ENCODE peak calls at places on chromosomes 12 and 14, in five cellular contexts. One of them, this sample, is unnamed.

GRCh38 chr12:41288188-41288811 is 100.2 kb downstream of the PDZRN4 start:
- DNase-seq in AG09319: no peak
- DNase-seq in spleen: no peak
- DNase-seq in fibroblast of the aortic adventitia: no peak
- DNase-seq in thoracic aorta: no peak
- DNase-seq in this sample: no peak

GRCh38 chr12:40921563-40922163 is 229.4 kb downstream of the CNTN1 start:
- DNase-seq in AG09319: no peak
- DNase-seq in spleen: no peak
- DNase-seq in fibroblast of the aortic adventitia: peak; percentile 44
- DNase-seq in thoracic aorta: no peak
- DNase-seq in this sample: no peak

GRCh38 chr12:94172973-94173372 is 24.6 kb downstream of the PLXNC1 start:
- DNase-seq in AG09319: peak; percentile 83
- DNase-seq in spleen: no peak
- DNase-seq in fibroblast of the aortic adventitia: peak; percentile 87
- DNase-seq in thoracic aorta: no peak
- DNase-seq in this sample: no peak

GRCh38 chr12:104137175-104137901 is 672 bp downstream of the NFYB start:
- DNase-seq in AG09319: peak; percentile 20
- DNase-seq in spleen: peak; percentile 92
- DNase-seq in fibroblast of the aortic adventitia: peak; percentile 41
- DNase-seq in thoracic aorta: no peak
- DNase-seq in this sample: peak; percentile 40

GRCh38 chr12:44847888-44848770 is 28.0 kb downstream of the NELL2 start:
- DNase-seq in AG09319: no peak
- DNase-seq in spleen: peak; percentile 77
- DNase-seq in fibroblast of the aortic adventitia: no peak
- DNase-seq in thoracic aorta: no peak
- DNase-seq in this sample: no peak

GRCh38 chr12:113788020-113788856 is 177.9 kb downstream of the RBM19 start:
- DNase-seq in AG09319: no peak
- DNase-seq in spleen: no peak
- DNase-seq in fibroblast of the aortic adventitia: peak; percentile 67
- DNase-seq in thoracic aorta: no peak
- DNase-seq in this sample: no peak

GRCh38 chr14:99628832-99629618 is 15.9 kb upstream of the HHIPL1 start:
- DNase-seq in AG09319: no peak
- DNase-seq in spleen: peak; percentile 89
- DNase-seq in fibroblast of the aortic adventitia: peak; percentile 62
- DNase-seq in thoracic aorta: no peak
- DNase-seq in this sample: peak; percentile 91

GRCh38 chr12:120584343-120585149 is 3.3 kb upstream of the POP5 start:
- DNase-seq in AG09319: no peak
- DNase-seq in spleen: peak; percentile 86
- DNase-seq in fibroblast of the aortic adventitia: peak; percentile 16
- DNase-seq in thoracic aorta: no peak
- DNase-seq in this sample: peak; percentile 73

GRCh38 chr12:50740307-50740706 is 23.6 kb upstream of the ATF1 start:
- DNase-seq in AG09319: no peak
- DNase-seq in spleen: no peak
- DNase-seq in fibroblast of the aortic adventitia: no peak
- DNase-seq in thoracic aorta: no peak
- DNase-seq in this sample: no peak

GRCh38 chr12:29380536-29381523 is at the start of gene ERGIC2:
- DNase-seq in AG09319: peak; percentile 97
- DNase-seq in spleen: peak; percentile 93
- DNase-seq in fibroblast of the aortic adventitia: peak; percentile 100
- DNase-seq in thoracic aorta: peak; percentile 89
- DNase-seq in this sample: peak; percentile 86

GRCh38 chr12:14905269-14906004 is 19.8 kb upstream of the MGP start:
- DNase-seq in AG09319: no peak
- DNase-seq in spleen: no peak
- DNase-seq in fibroblast of the aortic adventitia: peak; percentile 64
- DNase-seq in thoracic aorta: no peak
- DNase-seq in this sample: no peak

GRCh38 chr14:25461780-25462179 is 411.8 kb upstream of the STXBP6 start:
- DNase-seq in AG09319: no peak
- DNase-seq in spleen: no peak
- DNase-seq in fibroblast of the aortic adventitia: no peak
- DNase-seq in thoracic aorta: no peak
- DNase-seq in this sample: no peak

GRCh38 chr12:127991408-127991940 is 275.5 kb upstream of the TMEM132C start:
- DNase-seq in AG09319: no peak
- DNase-seq in spleen: no peak
- DNase-seq in fibroblast of the aortic adventitia: no peak
- DNase-seq in thoracic aorta: no peak
- DNase-seq in this sample: no peak

GRCh38 chr12:89571481-89572190 is 45.8 kb upstream of the POC1B start:
- DNase-seq in AG09319: peak; percentile 67
- DNase-seq in spleen: no peak
- DNase-seq in fibroblast of the aortic adventitia: peak; percentile 70
- DNase-seq in thoracic aorta: no peak
- DNase-seq in this sample: no peak

GRCh38 chr12:115691123-115691522 is 586.4 kb downstream of the MED13L start:
- DNase-seq in AG09319: no peak
- DNase-seq in spleen: no peak
- DNase-seq in fibroblast of the aortic adventitia: no peak
- DNase-seq in thoracic aorta: no peak
- DNase-seq in this sample: no peak

GRCh38 chr14:59004012-59004411 is 184.5 kb upstream of the DAAM1 start:
- DNase-seq in AG09319: no peak
- DNase-seq in spleen: no peak
- DNase-seq in fibroblast of the aortic adventitia: peak; percentile 47
- DNase-seq in thoracic aorta: no peak
- DNase-seq in this sample: no peak

GRCh38 chr12:590206-590750 is 73.0 kb downstream of the NINJ2 start:
- DNase-seq in AG09319: no peak
- DNase-seq in spleen: no peak
- DNase-seq in fibroblast of the aortic adventitia: no peak
- DNase-seq in thoracic aorta: no peak
- DNase-seq in this sample: no peak

GRCh38 chr12:16187684-16188083 is 89.8 kb downstream of the SLC15A5 start:
- DNase-seq in AG09319: no peak
- DNase-seq in spleen: no peak
- DNase-seq in fibroblast of the aortic adventitia: no peak
- DNase-seq in thoracic aorta: no peak
- DNase-seq in this sample: no peak

GRCh38 chr12:107903377-107904061 is 129.0 kb downstream of the ASCL4 start:
- DNase-seq in AG09319: no peak
- DNase-seq in spleen: peak; percentile 88
- DNase-seq in fibroblast of the aortic adventitia: no peak
- DNase-seq in thoracic aorta: no peak
- DNase-seq in this sample: peak; percentile 94

GRCh38 chr12:123391546-123392343 is 7.8 kb downstream of the KMT5A start:
- DNase-seq in AG09319: no peak
- DNase-seq in spleen: no peak
- DNase-seq in fibroblast of the aortic adventitia: no peak
- DNase-seq in thoracic aorta: no peak
- DNase-seq in this sample: no peak

GRCh38 chr14:98259881-98260280 is 1012.1 kb downstream of the BCL11B start:
- DNase-seq in AG09319: no peak
- DNase-seq in spleen: no peak
- DNase-seq in fibroblast of the aortic adventitia: no peak
- DNase-seq in thoracic aorta: no peak
- DNase-seq in this sample: no peak

GRCh38 chr12:24948452-24948815 is 467 bp downstream of the BCAT1 start:
- DNase-seq in AG09319: no peak
- DNase-seq in spleen: no peak
- DNase-seq in fibroblast of the aortic adventitia: peak; percentile 66
- DNase-seq in thoracic aorta: no peak
- DNase-seq in this sample: peak; percentile 54

GRCh38 chr12:108634225-108634795 is 616 bp upstream of the SELPLG start:
- DNase-seq in AG09319: no peak
- DNase-seq in spleen: peak; percentile 93
- DNase-seq in fibroblast of the aortic adventitia: no peak
- DNase-seq in thoracic aorta: no peak
- DNase-seq in this sample: no peak

GRCh38 chr12:87828384-87828973 is 200.7 kb downstream of the C12orf50 start:
- DNase-seq in AG09319: no peak
- DNase-seq in spleen: no peak
- DNase-seq in fibroblast of the aortic adventitia: no peak
- DNase-seq in thoracic aorta: no peak
- DNase-seq in this sample: no peak

GRCh38 chr12:96120359-96121100 is 73.6 kb upstream of the ELK3 start:
- DNase-seq in AG09319: no peak
- DNase-seq in spleen: no peak
- DNase-seq in fibroblast of the aortic adventitia: no peak
- DNase-seq in thoracic aorta: no peak
- DNase-seq in this sample: peak; percentile 72

GRCh38 chr14:51967521-51967920 is 21.8 kb upstream of the RTRAF start:
- DNase-seq in AG09319: no peak
- DNase-seq in spleen: no peak
- DNase-seq in fibroblast of the aortic adventitia: no peak
- DNase-seq in thoracic aorta: no peak
- DNase-seq in this sample: no peak

GRCh38 chr12:12896261-12896660 is 4.9 kb downstream of the GPRC5A start:
- DNase-seq in AG09319: no peak
- DNase-seq in spleen: no peak
- DNase-seq in fibroblast of the aortic adventitia: peak; percentile 93
- DNase-seq in thoracic aorta: no peak
- DNase-seq in this sample: no peak

GRCh38 chr12:93468008-93468371 is 676 bp downstream of the MRPL42 start:
- DNase-seq in AG09319: no peak
- DNase-seq in spleen: no peak
- DNase-seq in fibroblast of the aortic adventitia: no peak
- DNase-seq in thoracic aorta: no peak
- DNase-seq in this sample: no peak

GRCh38 chr14:42000450-42000849 is 393.8 kb downstream of the LRFN5 start:
- DNase-seq in AG09319: no peak
- DNase-seq in spleen: no peak
- DNase-seq in fibroblast of the aortic adventitia: no peak
- DNase-seq in thoracic aorta: no peak
- DNase-seq in this sample: no peak

GRCh38 chr14:34224221-34224620 is 237.8 kb downstream of the SPTSSA start:
- DNase-seq in AG09319: no peak
- DNase-seq in spleen: no peak
- DNase-seq in fibroblast of the aortic adventitia: no peak
- DNase-seq in thoracic aorta: no peak
- DNase-seq in this sample: no peak

GRCh38 chr14:68377459-68377858 is 415.4 kb downstream of the ZFP36L1 start:
- DNase-seq in AG09319: no peak
- DNase-seq in spleen: peak; percentile 82
- DNase-seq in fibroblast of the aortic adventitia: peak; percentile 62
- DNase-seq in thoracic aorta: no peak
- DNase-seq in this sample: no peak

GRCh38 chr14:100140452-100141132 is 18.9 kb downstream of the DEGS2 start:
- DNase-seq in AG09319: no peak
- DNase-seq in spleen: no peak
- DNase-seq in fibroblast of the aortic adventitia: no peak
- DNase-seq in thoracic aorta: no peak
- DNase-seq in this sample: no peak

GRCh38 chr12:94641283-94641682 is 9.1 kb downstream of the TMCC3 start:
- DNase-seq in AG09319: no peak
- DNase-seq in spleen: no peak
- DNase-seq in fibroblast of the aortic adventitia: no peak
- DNase-seq in thoracic aorta: no peak
- DNase-seq in this sample: no peak

GRCh38 chr12:57461904-57462306 is 2.3 kb downstream of the GLI1 start:
- DNase-seq in AG09319: no peak
- DNase-seq in spleen: no peak
- DNase-seq in fibroblast of the aortic adventitia: peak; percentile 22
- DNase-seq in thoracic aorta: no peak
- DNase-seq in this sample: peak; percentile 51

GRCh38 chr14:93132472-93133065 is 16.8 kb upstream of the ITPK1 start:
- DNase-seq in AG09319: no peak
- DNase-seq in spleen: no peak
- DNase-seq in fibroblast of the aortic adventitia: peak; percentile 40
- DNase-seq in thoracic aorta: no peak
- DNase-seq in this sample: peak; percentile 57

GRCh38 chr14:55297611-55298323 is 26.5 kb downstream of the FBXO34 start:
- DNase-seq in AG09319: no peak
- DNase-seq in spleen: no peak
- DNase-seq in fibroblast of the aortic adventitia: no peak
- DNase-seq in thoracic aorta: no peak
- DNase-seq in this sample: peak; percentile 42
- TF ChIP-seq CTCF in AG09319: no peak
- TF ChIP-seq CTCF in spleen: no peak
- TF ChIP-seq CTCF in fibroblast of the aortic adventitia: no peak
- TF ChIP-seq CTCF in thoracic aorta: no peak
- TF ChIP-seq CTCF in this sample: no peak

DNA sequence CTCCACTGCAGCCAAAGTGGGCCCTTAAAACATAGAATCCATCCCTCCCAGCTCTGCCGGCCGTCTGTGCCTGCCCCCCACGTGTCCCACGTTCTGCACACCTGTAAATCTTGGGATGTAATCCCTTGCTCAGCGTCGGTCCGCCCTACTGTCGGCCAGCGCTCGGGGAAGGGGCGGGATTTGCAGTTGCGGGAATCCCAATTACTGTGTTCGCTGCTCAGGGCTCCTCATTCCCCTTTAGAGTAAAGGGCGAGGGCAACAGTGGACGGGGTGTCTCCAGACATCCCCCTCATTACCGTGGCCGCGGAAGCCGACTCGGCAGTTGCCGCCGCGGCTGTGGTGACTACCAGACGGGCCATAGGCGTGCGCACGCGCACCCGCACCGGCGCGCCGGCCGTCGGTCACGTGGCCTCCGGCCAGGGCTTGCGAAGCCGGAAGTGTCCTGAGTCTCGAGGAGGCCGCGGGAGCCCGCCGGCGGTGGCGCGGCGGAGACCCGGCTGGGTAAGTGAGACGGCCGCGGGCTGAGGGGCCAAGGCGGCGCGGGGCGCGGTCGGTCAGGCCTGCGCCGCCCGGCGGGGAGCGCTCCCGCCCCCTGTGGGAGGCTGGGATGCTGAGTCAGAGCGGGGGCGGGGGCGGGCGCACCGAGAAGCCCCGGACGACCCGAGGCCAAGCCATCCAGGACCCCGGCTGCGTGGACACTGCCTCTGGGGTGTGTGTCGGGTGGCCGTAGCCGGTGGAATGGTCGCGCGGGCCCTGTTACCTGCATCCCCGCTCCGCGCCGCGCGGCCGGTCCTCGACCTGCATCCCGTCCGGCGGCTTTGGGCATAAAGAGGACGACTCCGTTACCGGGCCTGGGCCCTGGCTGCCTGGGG is at the start of gene TBK1:
- DNase-seq in AG09319: peak; percentile 60
- DNase-seq in spleen: peak; percentile 98
- DNase-seq in fibroblast of the aortic adventitia: peak; percentile 81
- DNase-seq in thoracic aorta: peak; percentile 45
- DNase-seq in this sample: peak; percentile 94
- TF ChIP-seq CTCF in AG09319: no peak
- TF ChIP-seq CTCF in spleen: peak; percentile 22
- TF ChIP-seq CTCF in fibroblast of the aortic adventitia: no peak
- TF ChIP-seq CTCF in thoracic aorta: no peak
- TF ChIP-seq CTCF in this sample: no peak

GRCh38 chr12:62631531-62632520 is 165.2 kb downstream of the MON2 start:
- DNase-seq in AG09319: peak; percentile 66
- DNase-seq in spleen: peak; percentile 83
- DNase-seq in fibroblast of the aortic adventitia: peak; percentile 97
- DNase-seq in thoracic aorta: no peak
- DNase-seq in this sample: peak; percentile 78
- TF ChIP-seq CTCF in AG09319: peak; percentile 66
- TF ChIP-seq CTCF in spleen: peak; percentile 19
- TF ChIP-seq CTCF in fibroblast of the aortic adventitia: peak; percentile 49
- TF ChIP-seq CTCF in thoracic aorta: peak; percentile 30
- TF ChIP-seq CTCF in this sample: peak; percentile 43

GRCh38 chr14:95998656-95999055 is 40.5 kb upstream of the C14orf132 start:
- DNase-seq in AG09319: no peak
- DNase-seq in spleen: no peak
- DNase-seq in fibroblast of the aortic adventitia: peak; percentile 71
- DNase-seq in thoracic aorta: no peak
- DNase-seq in this sample: no peak
- TF ChIP-seq CTCF in AG09319: peak; percentile 49
- TF ChIP-seq CTCF in spleen: peak; percentile 27
- TF ChIP-seq CTCF in fibroblast of the aortic adventitia: peak; percentile 57
- TF ChIP-seq CTCF in thoracic aorta: peak; percentile 51
- TF ChIP-seq CTCF in this sample: no peak

GRCh38 chr14:56874375-56874774 is 64.1 kb upstream of the OTX2 start:
- DNase-seq in AG09319: no peak
- DNase-seq in spleen: no peak
- DNase-seq in fibroblast of the aortic adventitia: no peak
- DNase-seq in thoracic aorta: no peak
- DNase-seq in this sample: peak; percentile 11
- TF ChIP-seq CTCF in AG09319: no peak
- TF ChIP-seq CTCF in spleen: peak; percentile 12
- TF ChIP-seq CTCF in fibroblast of the aortic adventitia: no peak
- TF ChIP-seq CTCF in thoracic aorta: no peak
- TF ChIP-seq CTCF in this sample: peak; percentile 38

This sample was measured in GM13976.